ENCODE peak calls at places on chromosomes 5 and 9, in ten cellular contexts. S is effector memory CD8-positive, alpha-beta T cell; F is neural crest cell; C is epithelial cell of prostate; U is KG1; L is posterior vena cava; B is cardiac muscle cell; N is fibroblast of lung; K is B cell; H is cardiac fibroblast. M is an unnamed sample.
A peak's percentile ranks its signal among the peaks of the same experiment; 100 is the strongest.

GRCh38 chr5:137186759-137187461 is 312.2 kb downstream of the SPOCK1 start:
- DNase-seq in S (no peak), F (no peak), C (peak; percentile 46), U (no peak), L (no peak), B (peak; percentile 75), N (peak; percentile 94), K (no peak), H (peak; percentile 75), M (peak; percentile 81)

GRCh38 chr9:135330307-135330631 is 149.3 kb upstream of the PPP1R26 start:
- DNase-seq in S (no peak), F (peak; percentile 0), C (no peak), U (no peak), L (no peak), B (no peak), N (no peak), K (no peak), H (no peak), M (no peak)

GRCh38 chr9:105191508-105192118 is 52.8 kb upstream of the SLC44A1 start:
- DNase-seq in S (no peak), F (no peak), C (no peak), U (no peak), L (no peak), B (peak; percentile 26), N (peak; percentile 75), K (no peak), H (peak; percentile 25), M (peak; percentile 13)

GRCh38 chr5:173670130-173670591 is 53.7 kb upstream of the BOD1 start:
- DNase-seq in S (no peak), F (no peak), C (no peak), U (no peak), L (no peak), B (peak; percentile 66), N (peak; percentile 64), K (no peak), H (peak; percentile 53), M (no peak)

GRCh38 chr9:83451308-83451707 is 86.9 kb downstream of the FRMD3 start:
- DNase-seq in S (no peak), F (no peak), C (no peak), U (no peak), L (no peak), B (no peak), N (no peak), K (no peak), H (no peak), M (no peak)

GRCh38 chr9:78609471-78609870 is 312.5 kb downstream of the PSAT1 start:
- DNase-seq in S (no peak), F (no peak), C (no peak), U (no peak), L (no peak), B (no peak), N (no peak), K (no peak), H (no peak), M (no peak)

GRCh38 chr9:95242613-95243012 is 74.9 kb downstream of the FANCC start:
- DNase-seq in S (no peak), F (no peak), C (no peak), U (no peak), L (no peak), B (no peak), N (no peak), K (no peak), H (no peak), M (no peak)

GRCh38 chr9:99873531-99873930 is 32.9 kb upstream of the STX17 start:
- DNase-seq in S (no peak), F (no peak), C (peak; percentile 37), U (no peak), L (no peak), B (no peak), N (peak; percentile 85), K (no peak), H (no peak), M (peak; percentile 17)

GRCh38 chr9:36316629-36317317 is 58.5 kb upstream of the GNE start:
- DNase-seq in S (no peak), F (peak; percentile 26), C (no peak), U (no peak), L (no peak), B (peak; percentile 81), N (peak; percentile 71), K (no peak), H (peak; percentile 66), M (no peak)

GRCh38 chr9:109349431-109349846 is 28.6 kb upstream of the EPB41L4B start:
- DNase-seq in S (no peak), F (no peak), C (no peak), U (no peak), L (no peak), B (peak; percentile 96), N (peak; percentile 97), K (no peak), H (peak; percentile 91), M (peak; percentile 73)

GRCh38 chr5:80722916-80723315 is 68.1 kb upstream of the DHFR start:
- DNase-seq in S (no peak), F (no peak), C (no peak), U (no peak), L (no peak), B (no peak), N (no peak), K (no peak), H (no peak), M (no peak)

GRCh38 chr9:35553670-35554543 is 51.2 kb upstream of the TESK1 start:
- DNase-seq in S (no peak), F (peak; percentile 55), C (no peak), U (peak; percentile 8), L (no peak), B (peak; percentile 88), N (peak; percentile 60), K (no peak), H (peak; percentile 90), M (peak; percentile 84)

GRCh38 chr9:5492965-5493364 is 17.4 kb upstream of the PDCD1LG2 start:
- DNase-seq in S (no peak), F (no peak), C (peak; percentile 62), U (no peak), L (no peak), B (no peak), N (no peak), K (no peak), H (no peak), M (no peak)

GRCh38 chr9:103364753-103365152 is 369.6 kb downstream of the CYLC2 start:
- DNase-seq in S (no peak), F (no peak), C (peak; percentile 91), U (no peak), L (no peak), B (peak; percentile 38), N (peak; percentile 91), K (no peak), H (peak; percentile 62), M (peak; percentile 2)

GRCh38 chr9:106920701-106921283 is 57.8 kb downstream of the ZNF462 start:
- DNase-seq in S (no peak), F (peak; percentile 12), C (peak; percentile 10), U (no peak), L (no peak), B (peak; percentile 52), N (peak; percentile 79), K (no peak), H (peak; percentile 71), M (peak; percentile 47)

GRCh38 chr5:131462479-131462878 is 172.6 kb downstream of the RAPGEF6 start:
- DNase-seq in S (no peak), F (no peak), C (no peak), U (no peak), L (no peak), B (no peak), N (no peak), K (no peak), H (no peak), M (no peak)

GRCh38 chr5:114830114-114830513 is 339.6 kb downstream of the TRIM36 start:
- DNase-seq in S (no peak), F (no peak), C (no peak), U (no peak), L (no peak), B (no peak), N (no peak), K (no peak), H (no peak), M (no peak)

GRCh38 chr9:21084242-21084850 is 6.6 kb upstream of the IFNB1 start:
- DNase-seq in S (no peak), F (no peak), C (no peak), U (no peak), L (no peak), B (no peak), N (no peak), K (no peak), H (no peak), M (no peak)

GRCh38 chr5:150272531-150272930 is 17.0 kb downstream of the CAMK2A start:
- DNase-seq in S (no peak), F (peak; percentile 31), C (no peak), U (no peak), L (no peak), B (peak; percentile 67), N (peak; percentile 20), K (no peak), H (peak; percentile 70), M (peak; percentile 55)

GRCh38 chr5:17794829-17795228 is 160.6 kb downstream of the TAF11L14 start:
- DNase-seq in S (no peak), F (no peak), C (no peak), U (no peak), L (no peak), B (no peak), N (no peak), K (no peak), H (no peak), M (no peak)

GRCh38 chr5:17808566-17808965 is 174.3 kb downstream of the TAF11L14 start:
- DNase-seq in S (no peak), F (no peak), C (no peak), U (no peak), L (no peak), B (no peak), N (no peak), K (no peak), H (no peak), M (no peak)

GRCh38 chr5:139867109-139867508 is 71.5 kb downstream of the PSD2 start:
- DNase-seq in S (no peak), F (no peak), C (no peak), U (no peak), L (no peak), B (no peak), N (no peak), K (no peak), H (no peak), M (no peak)

GRCh38 chr9:96484521-96484931 is 34.6 kb downstream of the HABP4 start:
- DNase-seq in S (no peak), F (no peak), C (no peak), U (no peak), L (no peak), B (no peak), N (peak; percentile 18), K (no peak), H (no peak), M (no peak)

GRCh38 chr5:66302344-66302743 is 158.2 kb downstream of the SREK1 start:
- DNase-seq in S (no peak), F (no peak), C (no peak), U (no peak), L (no peak), B (no peak), N (no peak), K (no peak), H (no peak), M (no peak)